ENCODE peak calls at places on chromosomes 1 and 21, in four cellular contexts. S is substantia nigra, F is RWPE1, R is OCI-LY7. J is an unnamed sample.

GRCh38 chr1:68051475-68051874 is 1.0 kb upstream of the DIRAS3 start:
- DNase-seq in F (peak), S (no peak), R (no peak), J (peak)

GRCh38 chr1:246306415-246307037 is 200.6 kb downstream of the SMYD3 start:
- DNase-seq in S (no peak), R (no peak), F (no peak), J (no peak)

GRCh38 chr1:239357867-239358266 is 28.5 kb upstream of the CHRM3 start:
- DNase-seq in F (no peak), R (no peak), S (no peak), J (no peak)

GRCh38 chr1:47333922-47334764 is 553 bp downstream of the CMPK1 start:
- DNase-seq in R (peak), S (peak), F (peak), J (peak)

GRCh38 chr1:238457610-238458009 is 566.9 kb upstream of the ZP4 start:
- DNase-seq in R (no peak), S (no peak), F (no peak), J (no peak)

GRCh38 chr1:92877792-92878191 is 46.0 kb downstream of the RPL5 start:
- DNase-seq in F (no peak), S (no peak), R (peak), J (no peak)

GRCh38 chr1:203870256-203870655 is 8.9 kb downstream of the SNRPE start:
- DNase-seq in F (no peak), R (no peak), S (no peak), J (no peak)

GRCh38 chr1:12712929-12713328 is 3.0 kb upstream of the AADACL3 start:
- DNase-seq in S (no peak), F (no peak), R (no peak), J (no peak)

GRCh38 chr21:42061195-42061865 is 9.8 kb upstream of the UMODL1 start:
- DNase-seq in S (peak), R (peak), F (no peak), J (no peak)

GRCh38 chr1:91806777-91807700 is 78.9 kb downstream of the TGFBR3 start:
- DNase-seq in S (no peak), F (no peak), R (no peak), J (no peak)

GRCh38 chr1:145846191-145846590 is 761 bp downstream of the NUDT17 start:
- DNase-seq in S (no peak), F (peak), R (peak), J (no peak)

GRCh38 chr1:207826557-207827487 is 75.0 kb downstream of the CD46 start:
- DNase-seq in F (no peak), S (no peak), R (peak), J (peak)

GRCh38 chr1:97144527-97144926 is 422.9 kb downstream of the PTBP2 start:
- DNase-seq in F (peak), R (no peak), S (no peak), J (no peak)

GRCh38 chr21:34360488-34361241 is 3.1 kb upstream of the KCNE2 start:
- DNase-seq in R (peak), S (no peak), F (no peak), J (no peak)

GRCh38 chr1:14909920-14910466 is 243.6 kb upstream of the TMEM51 start:
- DNase-seq in S (no peak), R (no peak), F (no peak), J (no peak)
- H3K27ac ChIP-seq in S (no peak), R (no peak), F (peak), J (peak)

GRCh38 chr1:77899647-77900320 is 11.4 kb downstream of the NEXN start:
- DNase-seq in S (no peak), R (no peak), F (no peak), J (no peak)

GRCh38 chr1:77906624-77907023 is 18.2 kb downstream of the NEXN start:
- DNase-seq in R (no peak), F (no peak), S (no peak), J (no peak)

GRCh38 chr1:77906146-77906545 is 17.7 kb downstream of the NEXN start:
- DNase-seq in F (no peak), R (no peak), S (no peak), J (no peak)

GRCh38 chr1:77900687-77901293 is 12.4 kb downstream of the NEXN start:
- DNase-seq in F (peak), R (peak), S (peak), J (no peak)

GRCh38 chr1:77905603-77906002 is 17.2 kb downstream of the NEXN start:
- DNase-seq in R (no peak), F (no peak), S (no peak), J (no peak)
- H3K27ac ChIP-seq in R (no peak), F (no peak), S (no peak), J (peak)

GRCh38 chr1:53313556-53313955 is 14.3 kb downstream of the LRP8 start:
- DNase-seq in S (no peak), R (no peak), F (no peak), J (no peak)

GRCh38 chr1:53314096-53314495 is 13.8 kb downstream of the LRP8 start:
- DNase-seq in F (no peak), R (no peak), S (no peak), J (no peak)

GRCh38 chr1:53309802-53310201 is 18.1 kb downstream of the LRP8 start:
- DNase-seq in R (no peak), F (no peak), S (no peak), J (no peak)

GRCh38 chr1:53311909-53312305 is 16.0 kb downstream of the LRP8 start:
- DNase-seq in F (no peak), R (no peak), S (no peak), J (no peak)

DNA sequence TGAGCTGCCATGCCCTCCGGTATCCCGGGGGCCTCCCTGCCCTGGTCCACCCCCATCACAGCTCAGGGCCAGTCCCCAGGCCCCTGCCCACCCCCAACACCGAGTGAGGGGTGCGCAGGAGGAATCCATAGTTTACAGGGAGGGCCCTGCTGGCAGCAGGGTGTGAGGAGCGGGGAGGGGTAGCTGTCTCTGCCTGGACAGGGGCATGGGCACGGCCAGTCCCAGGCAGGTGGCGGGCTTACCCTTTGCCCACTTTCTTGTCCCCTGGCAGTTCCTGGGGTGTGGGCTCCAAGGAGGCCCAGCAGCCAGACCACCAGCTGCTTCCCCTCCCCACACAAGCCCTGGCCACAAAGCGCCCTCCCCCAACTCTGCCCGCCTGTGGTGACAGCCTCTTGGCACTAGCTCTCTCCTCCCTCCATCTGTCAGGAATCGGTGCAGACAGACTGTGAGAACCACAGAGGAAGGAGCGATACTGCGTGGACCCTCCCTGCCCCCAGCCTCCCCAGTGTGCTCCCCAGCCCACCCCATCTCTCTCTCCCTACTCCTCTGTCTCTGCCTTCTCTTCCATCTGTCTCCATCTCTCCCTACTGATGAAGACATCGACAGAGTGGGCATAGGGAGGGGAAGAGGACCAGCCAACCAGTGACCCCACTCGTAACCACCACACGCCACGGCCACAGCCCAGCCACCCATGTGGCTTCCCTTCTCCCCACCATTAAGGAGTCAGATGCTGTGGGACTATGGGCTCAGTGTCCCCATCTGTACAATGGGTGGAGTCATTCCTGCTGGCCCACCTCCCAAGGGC is 16.6 kb downstream of the LRP8 start:
- DNase-seq in R (no peak), F (no peak), S (no peak), J (no peak)
- H3K27ac ChIP-seq in R (no peak), F (no peak), S (no peak), J (no peak)

GRCh38 chr1:232533328-232533727 is 96.6 kb downstream of the SIPA1L2 start:
- DNase-seq in S (no peak), R (peak), F (no peak), J (no peak)

GRCh38 chr1:232531291-232531690 is 98.6 kb downstream of the SIPA1L2 start:
- DNase-seq in F (no peak), R (no peak), S (no peak), J (no peak)

GRCh38 chr1:232534552-232535517 is 95.1 kb downstream of the SIPA1L2 start:
- DNase-seq in R (no peak), S (no peak), F (no peak), J (no peak)

GRCh38 chr1:232529747-232530146 is 100.2 kb downstream of the SIPA1L2 start:
- DNase-seq in S (no peak), R (no peak), F (peak), J (no peak)

GRCh38 chr1:232532901-232533300 is 97.0 kb downstream of the SIPA1L2 start:
- DNase-seq in F (no peak), S (no peak), R (no peak), J (no peak)
- H3K27ac ChIP-seq in F (no peak), S (no peak), R (no peak), J (no peak)

GRCh38 chr1:180236698-180237509 is 6.8 kb downstream of the LHX4 start:
- DNase-seq in F (no peak), R (no peak), S (no peak), J (no peak)

GRCh38 chr1:180239145-180240096 is 9.4 kb downstream of the LHX4 start:
- DNase-seq in R (no peak), F (no peak), S (no peak), J (no peak)

GRCh38 chr1:180235502-180236239 is 5.6 kb downstream of the LHX4 start:
- DNase-seq in F (no peak), R (no peak), S (no peak), J (peak)

GRCh38 chr1:180237850-180238476 is 7.9 kb downstream of the LHX4 start:
- DNase-seq in F (no peak), S (no peak), R (no peak), J (no peak)

DNA sequence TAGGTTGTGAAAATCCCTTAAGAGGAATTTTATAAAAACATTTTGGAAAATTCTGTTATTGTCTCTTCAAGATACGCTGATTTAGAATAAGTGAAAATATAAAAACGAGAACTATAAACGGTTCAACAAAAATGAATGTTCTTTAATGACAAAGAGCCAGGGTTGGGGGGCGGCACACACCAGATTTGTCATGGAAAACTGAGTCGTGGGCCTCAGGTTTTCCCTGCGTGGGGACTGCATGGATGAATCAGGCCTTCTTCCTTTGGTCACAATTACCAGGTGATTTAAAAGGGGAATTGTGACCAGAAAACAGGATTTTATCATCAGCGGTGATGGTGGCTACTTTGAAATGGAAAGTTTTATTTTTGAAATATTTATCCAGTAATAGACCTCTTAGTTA is 8.6 kb downstream of the LHX4 start:
- DNase-seq in F (no peak), S (no peak), R (no peak), J (no peak)
- H3K27ac ChIP-seq in F (no peak), S (no peak), R (no peak), J (no peak)

GRCh38 chr1:64121766-64122385 is 81.5 kb upstream of the UBE2U start:
- DNase-seq in R (no peak), F (peak), S (no peak), J (no peak)

GRCh38 chr1:64114012-64114525 is 89.4 kb upstream of the UBE2U start:
- DNase-seq in R (no peak), F (no peak), S (no peak), J (no peak)

GRCh38 chr1:64122588-64122987 is 80.8 kb upstream of the UBE2U start:
- DNase-seq in S (no peak), R (no peak), F (no peak), J (no peak)

GRCh38 chr1:64112281-64112680 is 91.1 kb upstream of the UBE2U start:
- DNase-seq in S (no peak), F (peak), R (no peak), J (no peak)

GRCh38 chr1:64117492-64117891 is 85.9 kb upstream of the UBE2U start:
- DNase-seq in F (no peak), S (no peak), R (no peak), J (no peak)
- H3K27ac ChIP-seq in F (no peak), S (no peak), R (no peak), J (no peak)

J was measured in tibial artery.